ENCODE peak calls at places on chromosomes 1 and 21, in six cellular contexts. S is uterus, Q is ovary, G is breast epithelium, K is HCT116, C is vagina. B is an unnamed sample.

GRCh38 chr1:108646265-108646660 is 14.6 kb downstream of the HENMT1 start:
- DNase-seq in G (no peak), C (no peak), K (no peak), S (no peak), Q (no peak), B (no peak)

GRCh38 chr1:117644696-117645311 is 39.0 kb downstream of the TENT5C start:
- DNase-seq in C (no peak), G (no peak), Q (no peak), K (no peak), S (no peak), B (no peak)

GRCh38 chr1:232306269-232306911 is 323.5 kb downstream of the SIPA1L2 start:
- DNase-seq in G (peak; percentile 73), S (peak; percentile 30), Q (no peak), C (no peak), K (no peak), B (no peak)

GRCh38 chr1:202965441-202965821 is 1.6 kb downstream of the CYB5R1 start:
- DNase-seq in C (no peak), K (no peak), Q (no peak), S (no peak), G (no peak), B (no peak)

GRCh38 chr1:200336111-200336845 is 73.6 kb downstream of the ZNF281 start:
- DNase-seq in Q (no peak), K (no peak), C (no peak), G (no peak), S (no peak), B (no peak)

GRCh38 chr21:35014302-35015044 is 34.6 kb downstream of the RUNX1 start:
- DNase-seq in Q (no peak), S (no peak), C (no peak), G (no peak), K (no peak), B (no peak)

GRCh38 chr1:152461544-152461943 is 47.5 kb upstream of the CRNN start:
- DNase-seq in S (no peak), G (no peak), C (no peak), K (peak; percentile 52), Q (no peak), B (no peak)

GRCh38 chr1:22801347-22801746 is 90.7 kb downstream of the EPHB2 start:
- DNase-seq in C (no peak), S (no peak), Q (no peak), K (no peak), G (no peak), B (no peak)

GRCh38 chr1:72366473-72366872 is 84.1 kb upstream of the NEGR1 start:
- DNase-seq in S (no peak), K (no peak), Q (no peak), C (no peak), G (no peak), B (no peak)

GRCh38 chr1:53334781-53335180 is 6.9 kb upstream of the LRP8 start:
- DNase-seq in S (no peak), G (peak; percentile 0), C (no peak), Q (no peak), K (no peak), B (no peak)

GRCh38 chr1:61081637-61082335 is 575 bp upstream of the NFIA start:
- DNase-seq in G (peak; percentile 54), K (no peak), S (peak; percentile 48), C (no peak), Q (peak; percentile 51), B (peak; percentile 72)

GRCh38 chr1:174974711-174975111 is 25.0 kb upstream of the CACYBP start:
- DNase-seq in G (no peak), K (no peak), Q (peak; percentile 35), S (peak; percentile 56), C (no peak), B (no peak)

GRCh38 chr1:6128276-6129081 is 51.6 kb downstream of the CHD5 start:
- DNase-seq in Q (no peak), G (no peak), C (no peak), K (no peak), S (no peak), B (peak; percentile 44)

GRCh38 chr1:31587720-31588423 is 11.6 kb downstream of the TINAGL1 start:
- DNase-seq in Q (peak; percentile 53), G (no peak), S (peak; percentile 55), C (no peak), K (no peak), B (peak; percentile 84)

GRCh38 chr1:229947968-229948367 is 119.1 kb upstream of the GALNT2 start:
- DNase-seq in Q (no peak), S (no peak), C (no peak), K (no peak), G (no peak), B (no peak)

GRCh38 chr1:180213401-180214177 is 16.5 kb upstream of the LHX4 start:
- DNase-seq in K (no peak), S (no peak), Q (no peak), C (no peak), G (no peak), B (peak; percentile 48)

GRCh38 chr1:46477153-46477929 is 12.3 kb upstream of the DMBX1 start:
- DNase-seq in G (peak; percentile 74), C (no peak), K (peak; percentile 41), Q (peak; percentile 36), S (peak; percentile 60), B (peak; percentile 88)

GRCh38 chr1:227362039-227362438 is 43.7 kb upstream of the CDC42BPA start:
- DNase-seq in Q (no peak), S (no peak), C (no peak), K (no peak), G (no peak), B (no peak)

GRCh38 chr21:39467746-39468145 is 16.0 kb downstream of the SH3BGR start:
- DNase-seq in S (no peak), G (no peak), Q (no peak), C (no peak), K (no peak), B (no peak)

GRCh38 chr21:45583831-45584509 is 41.7 kb upstream of the SLC19A1 start:
- DNase-seq in G (peak; percentile 27), Q (no peak), K (no peak), S (peak; percentile 1), C (no peak), B (no peak)

GRCh38 chr1:28886731-28887417 is 27.5 kb upstream of the EPB41 start:
- DNase-seq in K (peak; percentile 76), G (peak; percentile 87), Q (peak; percentile 83), S (peak; percentile 74), C (no peak), B (peak; percentile 93)

GRCh38 chr1:206540044-206540758 is 32.9 kb downstream of the RASSF5 start:
- DNase-seq in G (peak; percentile 64), C (no peak), Q (peak; percentile 79), K (no peak), S (peak; percentile 67), B (no peak)

GRCh38 chr21:14382486-14382834 is 486 bp downstream of the HSPA13 start:
- DNase-seq in S (no peak), C (no peak), Q (no peak), K (no peak), G (no peak), B (peak; percentile 32)

GRCh38 chr1:17502326-17502778 is 37.1 kb upstream of the ARHGEF10L start:
- DNase-seq in Q (peak; percentile 77), S (peak; percentile 85), K (peak; percentile 61), C (no peak), G (peak; percentile 89), B (peak; percentile 92)

GRCh38 chr21:36068748-36069398 is 951 bp upstream of the CBR1 start:
- DNase-seq in G (no peak), K (no peak), S (no peak), C (no peak), Q (no peak), B (no peak)

GRCh38 chr1:115713906-115714305 is 54.6 kb downstream of the CASQ2 start:
- DNase-seq in C (no peak), G (no peak), K (no peak), Q (no peak), S (no peak), B (no peak)

GRCh38 chr1:168387781-168388760 is 107.4 kb downstream of the TBX19 start:
- DNase-seq in Q (no peak), G (no peak), S (no peak), C (no peak), K (no peak), B (no peak)

GRCh38 chr21:37659874-37660273 is 256.4 kb downstream of the KCNJ6 start:
- DNase-seq in K (no peak), Q (no peak), G (no peak), S (no peak), C (no peak), B (no peak)

GRCh38 chr1:17569200-17570139 is 30.0 kb downstream of the ARHGEF10L start:
- DNase-seq in G (no peak), C (no peak), K (peak; percentile 58), Q (peak; percentile 92), S (peak; percentile 89), B (peak; percentile 79)

GRCh38 chr1:109497449-109498160 is 3.7 kb downstream of the CYB561D1 start:
- DNase-seq in S (no peak), C (no peak), Q (no peak), G (no peak), K (no peak), B (no peak)

DNA sequence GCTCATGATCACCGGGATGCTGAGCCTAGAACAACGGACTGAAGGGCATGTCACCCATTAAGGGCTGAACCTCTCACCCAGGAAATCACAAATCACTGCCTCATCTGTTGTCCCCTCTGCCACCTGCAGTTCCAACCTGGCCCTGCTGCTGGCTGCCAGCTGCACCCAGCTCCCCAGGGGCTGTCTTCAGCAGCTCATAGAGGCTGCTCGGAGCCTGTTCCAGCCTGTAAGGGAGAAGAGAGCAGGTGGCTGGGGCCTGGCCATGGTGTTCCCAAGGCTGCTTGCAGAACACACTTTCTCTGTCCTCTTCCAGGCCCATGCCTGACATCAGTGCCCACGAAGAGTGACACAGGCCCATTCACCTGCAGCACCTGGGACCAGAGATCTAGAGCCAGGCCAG is 44.4 kb upstream of the DISP3 start:
- DNase-seq in Q (no peak), S (no peak), C (no peak), K (no peak), G (no peak), B (no peak)
- H3K27ac ChIP-seq in Q (no peak overlapping the region), S (no peak overlapping the region), C (no peak overlapping the region), K (no peak overlapping the region), G (no peak overlapping the region), B (no peak overlapping the region)

GRCh38 chr1:243926803-243927245 is 76.8 kb upstream of the AKT3 start:
- DNase-seq in C (no peak), S (no peak), G (no peak), K (peak; percentile 15), Q (no peak), B (no peak)
- TF ChIP-seq POLR2A in C (no peak), S (no peak), G (no peak), K (no peak), Q (no peak), B (no peak)

GRCh38 chr1:42684139-42684538 is 1.9 kb downstream of the YBX1 start:
- DNase-seq in C (no peak), Q (no peak), K (no peak), S (no peak), G (no peak), B (no peak)
- H3K27ac ChIP-seq in C (no peak overlapping the region), Q (no peak overlapping the region), K (peak overlapping the region; percentile 87), S (no peak overlapping the region), G (no peak overlapping the region), B (no peak overlapping the region)

GRCh38 chr1:183101841-183102276 is 78.6 kb downstream of the LAMC1 start:
- DNase-seq in S (no peak), Q (no peak), C (no peak), K (no peak), G (no peak), B (no peak)
- TF ChIP-seq POLR2A in S (no peak), Q (no peak), C (no peak), K (no peak), G (no peak), B (no peak)

B was measured in Peyer's patch.